ENCODE peak calls at places on chromosomes 4 and X, in ten cellular contexts. B is GM23248, C is K562, S is neural progenitor cell, M is mammary epithelial cell, O is SK-N-SH, N is HCT116, Y is fibroblast of lung, Q is HepG2, P is hepatocyte. F is an unnamed sample.

GRCh38 chrX:56853436-56853835 is 124.4 kb downstream of the NBDY start:
- DNase-seq in B (no peak), C (no peak), S (no peak), M (no peak), O (no peak), N (no peak), Y (no peak), Q (no peak), P (no peak), F (no peak)

GRCh38 chrX:70041993-70042392 is 7.7 kb downstream of the AWAT2 start:
- DNase-seq in B (no peak), C (no peak), S (no peak), M (no peak), O (no peak), N (no peak), Y (no peak), Q (no peak), P (no peak), F (no peak)

GRCh38 chr4:104942990-104943758 is 203.5 kb upstream of the TET2 start:
- DNase-seq in B (no peak), C (no peak), S (no peak), M (peak; percentile 75), O (no peak), N (no peak), Y (peak; percentile 6), Q (no peak), P (no peak), F (no peak)

GRCh38 chr4:72006576-72006975 is 25.2 kb upstream of the NPFFR2 start:
- DNase-seq in B (peak; percentile 47), C (no peak), S (no peak), M (peak; percentile 61), O (no peak), N (no peak), Y (no peak), Q (no peak), P (no peak), F (no peak)

GRCh38 chrX:130772313-130773140 is 130.5 kb downstream of the ENOX2 start:
- DNase-seq in B (peak; percentile 83), C (peak; percentile 16), S (no peak), M (peak; percentile 36), O (peak; percentile 19), N (no peak), Y (peak; percentile 59), Q (peak; percentile 0), P (no peak), F (no peak)

GRCh38 chr4:107826427-107826980 is 1.8 kb downstream of the SGMS2 start:
- DNase-seq in B (peak; percentile 19), C (no peak), S (no peak), M (peak; percentile 11), O (no peak), N (no peak), Y (no peak), Q (no peak), P (peak; percentile 24), F (no peak)

GRCh38 chrX:136171420-136171819 is 24.1 kb downstream of the FHL1 start:
- DNase-seq in B (no peak), C (no peak), S (no peak), M (no peak), O (no peak), N (no peak), Y (no peak), Q (no peak), P (no peak), F (no peak)

GRCh38 chrX:142054094-142054493 is 150.4 kb downstream of the MAGEC1 start:
- DNase-seq in B (no peak), C (no peak), S (no peak), M (no peak), O (no peak), N (no peak), Y (no peak), Q (no peak), P (no peak), F (no peak)

GRCh38 chrX:78378476-78379115 is 51.2 kb upstream of the CYSLTR1 start:
- DNase-seq in B (no peak), C (no peak), S (no peak), M (no peak), O (no peak), N (no peak), Y (no peak), Q (no peak), P (no peak), F (no peak)

DNA sequence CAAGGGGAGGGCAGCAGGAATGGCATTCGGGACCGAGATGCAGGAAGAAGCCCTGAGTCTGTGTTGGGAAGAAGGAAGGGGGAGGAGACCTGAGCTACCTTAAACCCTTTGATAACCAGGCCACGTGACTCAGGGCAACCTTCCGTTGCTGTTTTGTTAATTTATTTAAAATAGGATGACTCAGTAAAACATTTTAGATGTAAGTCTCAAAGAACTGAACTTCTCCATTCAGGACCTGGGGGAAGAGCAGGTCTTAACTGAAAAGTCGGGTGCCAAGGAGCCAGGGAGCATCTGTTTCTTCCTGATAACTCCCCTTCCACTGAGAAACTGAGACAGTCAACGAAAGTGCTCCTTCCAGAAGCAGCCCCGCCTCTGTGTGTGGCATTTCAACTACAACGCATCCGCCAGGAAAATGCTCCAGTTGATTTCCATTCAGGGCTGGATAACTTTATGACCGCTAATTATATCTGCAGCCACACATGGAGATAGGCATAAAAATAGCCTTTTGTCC is 88.0 kb downstream of the IRF2 start:
- DNase-seq in B (no peak), C (peak; percentile 85), S (no peak), M (no peak), O (no peak), N (no peak), Y (no peak), Q (no peak), P (peak; percentile 69), F (peak; percentile 83)
- H3K27ac ChIP-seq in B (no peak overlapping the region), C (peak overlapping the region; percentile 70), S (no peak overlapping the region), M (peak overlapping the region; percentile 12), O (no peak overlapping the region), N (no peak overlapping the region), Y (no peak overlapping the region), Q (peak overlapping the region; percentile 44), P (peak overlapping the region; percentile 98), F (peak overlapping the region; percentile 97)

GRCh38 chrX:48816014-48816810 is 10.1 kb upstream of the ERAS start:
- DNase-seq in B (no peak), C (no peak), S (no peak), M (no peak), O (no peak), N (no peak), Y (no peak), Q (no peak), P (no peak), F (no peak)

GRCh38 chrX:48813605-48814004 is 11.7 kb downstream of the HDAC6 start:
- DNase-seq in B (no peak), C (no peak), S (no peak), M (no peak), O (no peak), N (no peak), Y (no peak), Q (no peak), P (no peak), F (no peak)

GRCh38 chrX:48818098-48818497 is 8.2 kb upstream of the ERAS start:
- DNase-seq in B (no peak), C (no peak), S (no peak), M (no peak), O (no peak), N (no peak), Y (no peak), Q (no peak), P (no peak), F (no peak)

GRCh38 chrX:48814722-48815121 is 11.6 kb upstream of the ERAS start:
- DNase-seq in B (no peak), C (no peak), S (no peak), M (no peak), O (no peak), N (no peak), Y (no peak), Q (no peak), P (no peak), F (no peak)

DNA sequence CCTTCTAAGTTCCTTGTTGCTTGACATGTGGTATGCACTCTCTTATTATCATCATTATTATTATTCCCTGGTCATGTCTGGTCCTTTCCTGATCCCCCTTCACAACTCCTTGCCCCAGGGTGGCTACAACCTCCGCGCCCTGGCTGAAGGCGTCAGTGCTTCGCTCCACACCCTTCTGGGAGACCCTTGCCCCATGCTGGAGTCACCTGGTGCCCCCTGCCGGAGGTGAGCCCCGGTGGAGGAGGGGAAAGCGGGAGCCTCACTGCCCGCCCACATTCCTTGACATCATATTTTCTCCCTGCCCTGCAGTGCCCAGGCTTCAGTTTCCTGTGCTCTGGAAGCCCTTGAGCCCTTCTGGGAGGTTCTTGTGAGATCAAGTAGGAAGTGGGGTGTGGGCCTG is 11.0 kb upstream of the ERAS start:
- DNase-seq in B (no peak), C (no peak), S (no peak), M (no peak), O (no peak), N (no peak), Y (no peak), Q (no peak), P (no peak), F (no peak)
- H3K4me3 ChIP-seq in B (no peak overlapping the region), C (no peak overlapping the region), S (no peak overlapping the region), M (no peak overlapping the region), O (no peak overlapping the region), N (no peak overlapping the region), Y (no peak overlapping the region), Q (no peak overlapping the region), P (no peak overlapping the region), F (no peak overlapping the region)

DNA sequence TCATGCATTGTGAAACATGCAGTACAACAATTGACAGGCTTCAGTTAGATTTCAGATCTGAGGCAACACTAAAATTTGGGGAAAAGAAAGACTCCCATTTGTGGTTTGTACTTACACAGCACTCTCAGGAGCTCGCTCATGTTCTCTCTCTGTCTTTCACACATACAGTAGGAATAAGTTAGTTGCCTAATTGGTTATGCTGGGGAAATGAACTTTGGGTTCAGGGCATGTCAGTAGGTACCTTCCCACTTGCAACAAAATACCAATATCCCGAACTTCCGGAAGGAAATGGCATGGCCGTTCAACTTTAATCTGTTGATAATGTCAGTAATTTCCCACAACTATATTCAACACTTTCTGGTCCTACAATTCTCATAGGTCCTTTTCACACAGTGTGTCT is 218.4 kb downstream of the RELL1 start:
- DNase-seq in B (no peak), C (no peak), S (no peak), M (no peak), O (no peak), N (no peak), Y (no peak), Q (no peak), P (no peak), F (no peak)
- H3K79me2 ChIP-seq in B (no peaks in the 10 kb centered on the region), C (no peaks in the 10 kb centered on the region), S (no peaks in the 10 kb centered on the region), M (no peaks in the 10 kb centered on the region), O (no peaks in the 10 kb centered on the region), N (no peaks in the 10 kb centered on the region), Y (no peaks in the 10 kb centered on the region), Q (no peaks in the 10 kb centered on the region), P (peaks cover 76% of the 10 kb centered on the region), F (no peaks in the 10 kb centered on the region)

DNA sequence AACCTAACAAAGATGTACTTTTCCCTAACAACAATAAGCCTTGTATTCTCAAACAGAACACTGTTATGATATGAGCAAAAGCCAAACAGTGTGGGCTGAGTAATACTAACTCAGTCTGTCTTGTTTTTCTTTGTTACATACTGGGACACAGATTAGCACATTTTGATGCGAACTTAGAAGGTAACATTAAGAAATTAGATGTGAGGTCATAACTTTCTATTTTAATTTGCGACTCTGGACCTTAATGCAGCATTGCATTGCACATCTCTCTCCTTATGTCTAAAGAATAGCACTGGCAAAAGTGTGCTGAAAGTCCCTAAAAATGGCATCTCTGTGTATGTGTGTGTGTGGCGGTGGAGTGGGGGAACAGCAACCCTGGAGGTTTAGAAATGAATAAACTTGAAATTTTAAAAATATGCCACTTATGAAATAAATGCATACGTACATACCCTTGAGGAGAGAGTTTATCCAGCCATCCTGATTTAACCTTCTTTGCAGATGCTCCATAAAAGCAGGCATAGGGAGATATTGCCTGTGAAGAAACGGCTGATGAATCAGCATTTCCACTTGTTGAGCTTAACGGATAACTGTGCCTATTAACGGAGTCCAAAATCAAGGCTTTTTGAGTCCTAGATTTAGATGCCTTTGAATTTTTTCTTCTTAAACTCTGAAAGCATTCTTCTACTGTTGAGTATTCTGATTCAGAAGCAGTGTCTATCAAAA is 34.2 kb downstream of the ARAP2 start:
- DNase-seq in B (no peak), C (no peak), S (no peak), M (peak; percentile 8), O (no peak), N (no peak), Y (no peak), Q (no peak), P (no peak), F (no peak)
- H3K27ac ChIP-seq in B (no peak overlapping the region), C (no peak overlapping the region), S (no peak overlapping the region), M (no peak overlapping the region), O (no peak overlapping the region), N (no peak overlapping the region), Y (no peak overlapping the region), Q (no peak overlapping the region), P (no peak overlapping the region), F (no peak overlapping the region)

F was measured in GM23338.